ENCODE peak calls at places on chromosome 10, in five cellular contexts. I is OCI-LY7, X is EL, Q is mesothelial cell of epicardium, R is breast epithelium. H is an unnamed sample.

GRCh38 chr10:28179490-28180099 is 123.3 kb downstream of the MPP7 start:
- DNase-seq in Q (no peak), I (peak), R (no peak), X (peak), H (no peak)

GRCh38 chr10:113019692-113020424 is 69.8 kb downstream of the TCF7L2 start:
- DNase-seq in I (no peak), R (no peak), X (no peak), Q (no peak), H (no peak)

GRCh38 chr10:43640603-43641002 is 8.1 kb downstream of the ZNF32 start:
- DNase-seq in X (no peak), Q (no peak), R (no peak), I (no peak), H (no peak)

GRCh38 chr10:103054621-103055020 is 136.5 kb downstream of the CNNM2 start:
- DNase-seq in I (no peak), X (no peak), R (no peak), Q (no peak), H (no peak)

GRCh38 chr10:116134316-116134715 is 138.7 kb downstream of the GFRA1 start:
- DNase-seq in Q (no peak), X (no peak), I (no peak), R (no peak), H (no peak)

GRCh38 chr10:90530526-90530925 is 327.3 kb downstream of the HTR7 start:
- DNase-seq in I (no peak), X (no peak), Q (no peak), R (no peak), H (no peak)

GRCh38 chr10:93066544-93066913 is 5.9 kb downstream of the CYP26C1 start:
- DNase-seq in X (no peak), Q (no peak), R (no peak), I (no peak), H (no peak)

GRCh38 chr10:7192831-7193348 is 217.9 kb downstream of the SFMBT2 start:
- DNase-seq in X (no peak), Q (no peak), I (no peak), R (no peak), H (no peak)

GRCh38 chr10:99451981-99452380 is 21.6 kb upstream of the GOT1 start:
- DNase-seq in I (no peak), Q (no peak), X (no peak), R (no peak), H (no peak)

GRCh38 chr10:111475720-111476119 is 398.9 kb downstream of the ADRA2A start:
- DNase-seq in I (no peak), Q (no peak), R (no peak), X (peak), H (no peak)

GRCh38 chr10:132100556-132101349 is 35.0 kb downstream of the JAKMIP3 start:
- DNase-seq in Q (peak), X (no peak), I (no peak), R (peak), H (no peak)

GRCh38 chr10:124296813-124297788 is 121.6 kb downstream of the OAT start:
- DNase-seq in X (no peak), I (no peak), R (no peak), Q (no peak), H (peak)

GRCh38 chr10:77711683-77712049 is 74.1 kb upstream of the KCNMA1 start:
- DNase-seq in R (no peak), I (no peak), Q (no peak), X (no peak), H (no peak)

GRCh38 chr10:116403740-116404250 is 23.9 kb upstream of the PNLIPRP3 start:
- DNase-seq in R (no peak), Q (no peak), I (no peak), X (peak), H (no peak)

GRCh38 chr10:89079991-89080390 is 89.4 kb downstream of the FAS start:
- DNase-seq in Q (no peak), X (peak), R (no peak), I (no peak), H (no peak)

GRCh38 chr10:132554053-132554990 is 16.7 kb downstream of the INPP5A start:
- DNase-seq in R (no peak), I (no peak), X (no peak), Q (no peak), H (no peak)

GRCh38 chr10:132697568-132698200 is 88.3 kb downstream of the NKX6-2 start:
- DNase-seq in R (peak), Q (no peak), X (no peak), I (no peak), H (no peak)

GRCh38 chr10:12941966-12942365 is 59.5 kb downstream of the CCDC3 start:
- DNase-seq in R (no peak), Q (no peak), I (no peak), X (no peak), H (no peak)

H was measured in ascending aorta.